ENCODE peak calls at places on chromosome 9, in nine cellular contexts. L is stimulated activated CD4-positive, alpha-beta T cell treated with anti-CD3 and anti-CD28 coated beads, Interleukin-1b, Interleukin-23, amount 100 ng/mL, for 24 hours; M is occipital lobe; Z is astrocyte of the spinal cord; F is IMR-90; B is EL; R is T-helper 9 cell; A is MG63; O is G401. P is an unnamed sample.

GRCh38 chr9:23830949-23831730 is 5.1 kb upstream of the ELAVL2 start:
- DNase-seq in L (no peak), M (no peak), Z (no peak), F (no peak), B (no peak), R (no peak), A (no peak), O (peak), P (no peak)

GRCh38 chr9:126532951-126533910 is 80.5 kb upstream of the LMX1B start:
- DNase-seq in L (no peak), M (no peak), Z (no peak), F (no peak), B (no peak), R (no peak), A (no peak), O (no peak), P (no peak)

GRCh38 chr9:91795500-91796241 is 154.4 kb downstream of the ROR2 start:
- DNase-seq in L (no peak), M (no peak), Z (no peak), F (peak), B (peak), R (no peak), A (peak), O (no peak), P (no peak)

GRCh38 chr9:36161187-36161586 is 8.0 kb upstream of the CCIN start:
- DNase-seq in L (no peak), M (no peak), Z (no peak), F (peak), B (no peak), R (no peak), A (no peak), O (no peak), P (no peak)

GRCh38 chr9:20340161-20340861 is 282.0 kb downstream of the MLLT3 start:
- DNase-seq in L (no peak), M (peak), Z (peak), F (no peak), B (no peak), R (no peak), A (no peak), O (no peak), P (no peak)

GRCh38 chr9:123834907-123835562 is 94.9 kb downstream of the DENND1A start:
- DNase-seq in L (no peak), M (no peak), Z (peak), F (peak), B (peak), R (no peak), A (no peak), O (no peak), P (no peak)

GRCh38 chr9:111838439-111838838 is 43.7 kb upstream of the SHOC1 start:
- DNase-seq in L (no peak), M (no peak), Z (no peak), F (no peak), B (no peak), R (no peak), A (no peak), O (no peak), P (no peak)

GRCh38 chr9:38018230-38018963 is 50.6 kb downstream of the SHB start:
- DNase-seq in L (no peak), M (no peak), Z (no peak), F (no peak), B (no peak), R (no peak), A (no peak), O (no peak), P (no peak)

GRCh38 chr9:136228107-136228875 is 17.3 kb downstream of the QSOX2 start:
- DNase-seq in L (no peak), M (no peak), Z (peak), F (peak), B (peak), R (no peak), A (peak), O (peak), P (no peak)

GRCh38 chr9:34380511-34381315 is 4.0 kb upstream of the MYORG start:
- DNase-seq in L (peak), M (peak), Z (peak), F (peak), B (peak), R (peak), A (peak), O (peak), P (peak)

P was measured in prostate gland.